ENCODE peak calls at places on chromosomes 16 and 17, in five cellular contexts. G, R, M, D and V are unnamed samples.

GRCh38 chr16:2511128-2511785 is 2.5 kb upstream of the ATP6V0C start:
- DNase-seq in D (peak; percentile 71), M (no peak), G (peak; percentile 47), R (peak; percentile 74), V (peak; percentile 44)

GRCh38 chr17:74008196-74008595 is 195.3 kb upstream of the RPL38 start:
- DNase-seq in R (no peak), M (no peak), D (peak; percentile 11), G (peak; percentile 88), V (no peak)

GRCh38 chr16:84942786-84943185 is 68.5 kb downstream of the ZDHHC7 start:
- DNase-seq in R (no peak), M (no peak), G (no peak), D (no peak), V (no peak)

GRCh38 chr16:3013998-3014690 is 1.4 kb downstream of the CLDN9 start:
- DNase-seq in M (no peak), G (no peak), R (no peak), D (no peak), V (no peak)

GRCh38 chr16:12611006-12611477 is 192.6 kb downstream of the CPPED1 start:
- DNase-seq in G (peak; percentile 71), M (no peak), R (no peak), D (no peak), V (no peak)

GRCh38 chr16:12434567-12434966 is 369.1 kb downstream of the CPPED1 start:
- DNase-seq in R (no peak), G (no peak), M (no peak), D (no peak), V (no peak)

GRCh38 chr16:88850531-88851199 is 6.1 kb downstream of the GALNS start:
- DNase-seq in M (no peak), D (no peak), R (no peak), G (no peak), V (no peak)

GRCh38 chr17:67067571-67068517 is 23.5 kb downstream of the CACNG1 start:
- DNase-seq in D (no peak), M (no peak), G (no peak), R (no peak), V (no peak)

GRCh38 chr16:84547539-84548058 is 43.1 kb upstream of the MEAK7 start:
- DNase-seq in R (no peak), D (no peak), M (no peak), G (peak; percentile 84), V (no peak)